ENCODE peak calls at places on chromosomes 13 and 19, in ten cellular contexts. L, G, W, D, C, A, Z, Q, X and B are unnamed samples.

GRCh38 chr19:31705656-31706055 is 356.4 kb upstream of the TSHZ3 start:
- DNase-seq in W (no peak), A (no peak), G (no peak), D (no peak), L (no peak), Z (no peak), Q (no peak), C (no peak), X (no peak), B (no peak)

GRCh38 chr19:34120846-34121639 is 51.3 kb upstream of the LSM14A start:
- DNase-seq in L (no peak), A (no peak), Q (peak; percentile 58), C (peak; percentile 63), Z (no peak), D (peak; percentile 34), W (peak; percentile 62), G (peak; percentile 71), X (peak; percentile 66), B (peak; percentile 61)

GRCh38 chr19:46665072-46665471 is 4.1 kb upstream of the DACT3 start:
- DNase-seq in C (no peak), L (no peak), G (no peak), Q (no peak), Z (no peak), X (no peak), W (no peak), A (no peak), D (no peak), B (no peak)

GRCh38 chr19:31135841-31136240 is 213.4 kb downstream of the TSHZ3 start:
- DNase-seq in A (no peak), X (no peak), G (no peak), C (no peak), Q (peak; percentile 56), W (no peak), D (no peak), L (no peak), Z (no peak), B (peak; percentile 34)

GRCh38 chr19:33470686-33471085 is 50.9 kb downstream of the PEPD start:
- DNase-seq in A (peak; percentile 12), W (no peak), C (no peak), Q (no peak), X (no peak), D (no peak), G (no peak), Z (no peak), L (no peak), B (no peak)

GRCh38 chr19:2150794-2151338 is 500 bp downstream of the AP3D1 start:
- DNase-seq in X (no peak), C (peak; percentile 25), A (peak; percentile 90), G (no peak), D (peak; percentile 28), L (no peak), Z (no peak), W (no peak), Q (no peak), B (no peak)

GRCh38 chr13:106619688-106620555 is 52.0 kb upstream of the ARGLU1 start:
- DNase-seq in A (no peak), D (peak; percentile 9), C (peak; percentile 63), Z (no peak), L (peak; percentile 33), G (peak; percentile 78), W (peak; percentile 7), X (peak; percentile 24), Q (peak; percentile 73), B (peak; percentile 46)

GRCh38 chr13:35131471-35131870 is 189.4 kb downstream of the NBEA start:
- DNase-seq in Z (no peak), L (no peak), X (no peak), G (no peak), D (no peak), C (no peak), W (no peak), Q (no peak), A (no peak), B (no peak)

GRCh38 chr19:7829561-7830271 is at the start of gene EVI5L:
- DNase-seq in D (peak; percentile 100), L (peak; percentile 99), W (peak; percentile 97), X (peak; percentile 99), Z (peak; percentile 99), A (peak; percentile 99), G (peak; percentile 100), Q (peak; percentile 100), C (peak; percentile 100), B (peak; percentile 100)

GRCh38 chr13:20415694-20416107 is 110.0 kb downstream of the CRYL1 start:
- DNase-seq in G (no peak), Q (no peak), D (no peak), Z (no peak), C (no peak), L (no peak), A (no peak), W (no peak), X (no peak), B (no peak)

GRCh38 chr19:49592486-49593232 is 1.7 kb downstream of the PRR12 start:
- DNase-seq in C (peak; percentile 70), G (no peak), L (no peak), X (peak; percentile 32), D (peak; percentile 26), Z (no peak), W (no peak), Q (peak; percentile 14), A (peak; percentile 79), B (no peak)

GRCh38 chr19:18541258-18541991 is 1.9 kb downstream of the FKBP8 start:
- DNase-seq in A (no peak), W (no peak), X (no peak), L (no peak), C (no peak), D (no peak), Q (peak; percentile 85), Z (no peak), G (no peak), B (no peak)

GRCh38 chr13:101514695-101515275 is 62.3 kb downstream of the ITGBL1 start:
- DNase-seq in W (peak; percentile 28), G (peak; percentile 76), A (no peak), D (peak; percentile 6), Z (no peak), X (no peak), C (peak; percentile 53), L (no peak), Q (peak; percentile 80), B (peak; percentile 62)

GRCh38 chr19:10637894-10638293 is 12.5 kb downstream of the SLC44A2 start:
- DNase-seq in G (no peak), Q (no peak), A (no peak), X (no peak), W (no peak), C (peak; percentile 81), L (no peak), Z (no peak), D (no peak), B (no peak)

GRCh38 chr13:101474419-101474957 is 22.0 kb downstream of the ITGBL1 start:
- DNase-seq in X (peak; percentile 73), C (peak; percentile 4), Z (no peak), A (no peak), W (peak; percentile 22), Q (peak; percentile 90), G (peak; percentile 84), L (no peak), D (peak; percentile 6), B (peak; percentile 82)

GRCh38 chr13:94620286-94620896 is 18.7 kb downstream of the GPR180 start:
- DNase-seq in Z (no peak), Q (peak; percentile 40), D (peak; percentile 22), G (peak; percentile 58), W (no peak), X (peak; percentile 48), A (no peak), L (no peak), C (peak; percentile 41), B (peak; percentile 19)

DNA sequence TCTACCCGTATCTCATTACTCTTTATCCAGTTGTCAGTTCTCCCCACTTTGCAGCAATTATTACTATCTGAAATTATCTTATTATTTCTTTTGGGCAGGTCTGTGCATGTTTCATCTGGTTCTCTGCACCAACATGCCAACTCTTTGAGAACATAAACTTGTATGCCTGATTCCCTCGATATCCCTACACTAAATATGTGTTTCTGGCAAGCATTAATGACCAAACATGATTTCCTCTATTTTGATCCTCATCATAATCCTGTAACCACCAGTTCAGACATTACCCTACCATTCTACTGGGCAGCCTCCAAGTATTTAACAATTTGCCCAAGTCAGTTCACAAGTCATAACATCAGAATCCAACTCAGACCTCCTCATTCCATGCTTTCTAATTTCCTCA is 426.1 kb downstream of the FOXO1 start:
- DNase-seq in G (no peak), A (no peak), Q (no peak), D (no peak), W (no peak), L (no peak), C (no peak), X (no peak), Z (no peak), B (no peak)
- TF ChIP-seq CTCF in G (no peak), A (no peak), Q (no peak), D (no peak), W (no peak), L (no peak), C (no peak), X (no peak), Z (no peak), B (no peak)

GRCh38 chr19:16824658-16825311 is 4.4 kb upstream of the SIN3B start:
- DNase-seq in W (no peak), X (no peak), Q (peak; percentile 52), A (no peak), C (no peak), Z (no peak), D (no peak), G (no peak), L (peak; percentile 56), B (peak; percentile 28)
- TF ChIP-seq CTCF in W (no peak), X (no peak), Q (no peak), A (no peak), C (no peak), Z (no peak), D (no peak), G (no peak), L (no peak), B (peak; percentile 5)

DNA sequence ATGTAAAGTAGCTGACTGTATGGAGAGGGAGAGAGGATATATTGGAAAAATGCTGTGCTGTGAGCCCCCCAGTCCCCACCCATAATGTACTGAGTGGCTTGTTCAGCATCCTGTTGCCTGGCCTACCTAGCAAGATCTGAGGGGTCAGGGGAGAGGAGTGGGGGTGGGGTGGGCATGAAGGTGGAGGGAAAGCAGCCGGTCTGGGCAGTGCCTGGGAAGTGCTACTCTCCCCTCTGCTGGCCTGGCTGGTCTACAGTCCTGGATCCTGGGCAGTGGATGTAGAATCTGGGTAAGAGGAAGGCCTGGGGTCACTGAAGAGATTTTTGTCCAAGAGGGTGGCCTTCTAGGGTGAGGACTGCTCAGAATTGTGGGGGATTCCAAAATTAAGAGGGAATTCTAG is 210.5 kb downstream of the PDS5B start:
- DNase-seq in Q (no peak), C (no peak), D (no peak), G (no peak), Z (no peak), L (no peak), X (no peak), A (no peak), W (no peak), B (no peak)
- TF ChIP-seq CTCF in Q (no peak), C (no peak), D (no peak), G (no peak), Z (no peak), L (no peak), X (no peak), A (no peak), W (no peak), B (no peak)

DNA sequence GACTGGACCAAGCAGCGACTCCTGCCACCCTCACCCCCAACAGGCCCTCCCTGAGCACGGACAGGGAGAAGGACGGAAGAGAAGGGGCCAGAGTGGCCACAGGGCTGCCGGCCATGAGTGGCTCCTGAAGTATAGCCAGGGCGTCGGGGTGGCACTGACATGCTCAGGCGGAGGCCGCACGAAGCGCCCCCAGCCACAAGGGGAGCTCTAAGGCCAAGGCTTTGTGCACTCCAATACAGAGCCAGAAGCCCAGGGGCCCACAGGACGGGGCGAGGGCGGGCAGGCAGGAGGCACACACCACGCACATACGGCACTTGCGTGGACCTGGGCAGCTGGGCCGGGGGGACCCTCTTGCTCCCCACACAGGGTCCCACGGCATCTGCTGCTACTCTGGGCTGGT is 52.0 kb downstream of the KLF2 start:
- DNase-seq in Z (no peak), C (no peak), W (peak; percentile 14), A (peak; percentile 83), D (peak; percentile 27), G (no peak), L (peak; percentile 13), Q (no peak), X (peak; percentile 76), B (no peak)
- TF ChIP-seq CTCF in Z (no peak), C (peak; percentile 53), W (peak; percentile 63), A (no peak), D (peak; percentile 51), G (peak; percentile 32), L (no peak), Q (no peak), X (peak; percentile 42), B (peak; percentile 69)